ENCODE peak calls at places on chromosomes 5 and 9, in four cellular contexts. N is stomach, G is ovary, V is IMR-90. E is an unnamed sample.

GRCh38 chr9:113863345-113863744 is 12.8 kb upstream of the ZNF618 start:
- DNase-seq in N (no peak), V (no peak), G (no peak), E (no peak)

GRCh38 chr5:178229861-178230260 is 2.7 kb downstream of the PHYKPL start:
- DNase-seq in V (no peak), G (no peak), N (no peak), E (no peak)

GRCh38 chr9:114000063-114000454 is 78.0 kb downstream of the AMBP start:
- DNase-seq in G (peak; percentile 11), N (peak; percentile 9), V (no peak), E (no peak)

GRCh38 chr5:99320461-99320860 is 391.7 kb upstream of the CHD1 start:
- DNase-seq in G (no peak), V (no peak), N (peak; percentile 31), E (no peak)

GRCh38 chr5:136174021-136174659 is 18.8 kb downstream of the SMIM32 start:
- DNase-seq in G (no peak), N (no peak), V (peak; percentile 75), E (no peak)

GRCh38 chr9:78982849-78983248 is 588.9 kb upstream of the TLE4 start:
- DNase-seq in V (peak; percentile 56), G (no peak), N (no peak), E (no peak)

GRCh38 chr9:35035851-35036701 is 36.3 kb downstream of the VCP start:
- DNase-seq in G (peak; percentile 51), N (peak; percentile 39), V (peak; percentile 38), E (no peak)

GRCh38 chr5:86797677-86798076 is 179.9 kb downstream of the COX7C start:
- DNase-seq in G (no peak), N (no peak), V (no peak), E (no peak)

GRCh38 chr5:111914957-111915356 is 158.0 kb upstream of the NREP start:
- DNase-seq in N (no peak), V (no peak), G (no peak), E (no peak)

GRCh38 chr5:150059623-150060022 is 26.7 kb downstream of the CSF1R start:
- DNase-seq in G (no peak), N (no peak), V (no peak), E (no peak)

GRCh38 chr5:127549551-127549950 is 32.1 kb downstream of the PRRC1 start:
- DNase-seq in V (no peak), N (no peak), G (no peak), E (peak; percentile 29)

GRCh38 chr9:38686923-38687322 is 33.0 kb downstream of the FAM240B start:
- DNase-seq in N (no peak), V (no peak), G (no peak), E (no peak)

GRCh38 chr9:137461663-137462395 is 2.7 kb upstream of the NSMF start:
- DNase-seq in G (peak; percentile 40), N (peak; percentile 66), V (no peak), E (no peak)

GRCh38 chr9:92064711-92065110 is 50.5 kb downstream of the SPTLC1 start:
- DNase-seq in G (no peak), V (peak; percentile 73), N (no peak), E (no peak)

GRCh38 chr5:65812648-65813047 is 90.6 kb downstream of the NLN start:
- DNase-seq in V (no peak), G (no peak), N (peak; percentile 46), E (no peak)

GRCh38 chr9:90801507-90802289 is at the start of gene SYK:
- DNase-seq in N (peak; percentile 79), G (no peak), V (no peak), E (peak; percentile 27)

GRCh38 chr5:83760579-83760978 is 39.9 kb upstream of the HAPLN1 start:
- DNase-seq in V (no peak), N (no peak), G (no peak), E (no peak)

GRCh38 chr9:76733096-76733495 is 31.1 kb upstream of the PCA3 start:
- DNase-seq in G (no peak), N (no peak), V (no peak), E (no peak)

GRCh38 chr9:16830806-16831205 is 39.7 kb downstream of the BNC2 start:
- DNase-seq in V (no peak), N (no peak), G (no peak), E (no peak)

GRCh38 chr9:93574900-93575705 is 1.3 kb upstream of the PHF2 start:
- DNase-seq in V (no peak), G (no peak), N (peak; percentile 20), E (no peak)

GRCh38 chr9:16318516-16319060 is 551.9 kb downstream of the BNC2 start:
- DNase-seq in N (no peak), V (no peak), G (no peak), E (no peak)

GRCh38 chr5:65970481-65971367 is 44.3 kb downstream of the ERBIN start:
- DNase-seq in V (no peak), N (no peak), G (peak; percentile 32), E (no peak)

GRCh38 chr9:127137640-127138360 is 15.4 kb upstream of the ANGPTL2 start:
- DNase-seq in N (peak; percentile 9), G (peak; percentile 13), V (no peak), E (no peak)

GRCh38 chr5:106875591-106876297 is 795.0 kb downstream of the EFNA5 start:
- DNase-seq in N (no peak), V (peak; percentile 36), G (no peak), E (no peak)

GRCh38 chr5:58056546-58056945 is 403.3 kb downstream of the PLK2 start:
- DNase-seq in N (no peak), G (no peak), V (peak; percentile 43), E (no peak)

GRCh38 chr5:110956280-110956912 is 115.1 kb upstream of the TSLP start:
- DNase-seq in N (no peak), V (no peak), G (no peak), E (no peak)

GRCh38 chr9:114108016-114108833 is 9.1 kb upstream of the KIF12 start:
- DNase-seq in N (peak; percentile 87), G (peak; percentile 73), V (peak; percentile 77), E (peak; percentile 79)

GRCh38 chr9:3719286-3719685 is 193.5 kb upstream of the RFX3 start:
- DNase-seq in G (no peak), N (no peak), V (no peak), E (no peak)

GRCh38 chr9:113508111-113508749 is 44.7 kb downstream of the RGS3 start:
- DNase-seq in G (no peak), N (peak; percentile 51), V (no peak), E (no peak)

GRCh38 chr5:168679515-168679920 is 100.3 kb upstream of the PANK3 start:
- DNase-seq in N (peak; percentile 75), V (peak; percentile 70), G (peak; percentile 87), E (peak; percentile 72)

GRCh38 chr5:2000591-2000990 is 117.9 kb upstream of the IRX4 start:
- DNase-seq in N (no peak), G (no peak), V (no peak), E (no peak)

GRCh38 chr5:92977766-92978555 is 603.1 kb downstream of the NR2F1-AS1 start:
- DNase-seq in N (no peak), G (no peak), V (no peak), E (no peak)

GRCh38 chr5:103218164-103218563 is 40.4 kb upstream of the MACIR start:
- DNase-seq in V (peak; percentile 87), G (no peak), N (no peak), E (no peak)

GRCh38 chr5:53027913-53028312 is 38.8 kb downstream of the ITGA2 start:
- DNase-seq in V (peak; percentile 82), G (no peak), N (peak; percentile 68), E (peak; percentile 47)

DNA sequence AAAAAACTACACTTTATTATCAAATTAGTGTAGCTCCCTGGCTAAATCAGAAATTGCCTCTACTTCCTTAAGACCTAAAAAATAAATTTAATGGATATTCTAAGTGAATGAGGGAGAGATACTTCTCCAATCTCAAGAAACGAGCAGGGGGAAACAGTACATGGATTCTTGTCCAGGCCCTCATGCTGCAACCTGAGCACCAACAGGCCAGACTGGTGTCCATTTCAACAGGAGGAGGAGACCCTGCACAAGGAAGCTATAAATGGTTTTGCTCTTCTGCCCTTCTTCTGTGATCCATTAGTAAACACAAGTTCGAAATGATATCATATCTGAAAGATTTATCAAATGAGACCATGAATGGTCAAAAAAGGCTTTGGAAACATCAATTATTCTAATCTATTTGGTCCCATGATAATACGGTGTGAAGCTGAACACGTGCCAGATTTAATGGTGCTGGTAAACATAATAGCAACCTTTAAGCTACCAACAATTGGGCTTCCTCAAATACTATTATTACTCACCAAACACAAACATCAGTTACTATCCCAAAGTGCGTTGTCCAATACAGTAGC is 109.8 kb downstream of the NR6A1 start:
- DNase-seq in G (no peak), V (peak; percentile 19), N (no peak), E (no peak)
- H3K4me1 ChIP-seq in G (peaks cover 2% of the 10 kb centered on the region), V (peaks cover 12% of the 10 kb centered on the region), N (peaks cover 32% of the 10 kb centered on the region), E (no peaks in the 10 kb centered on the region)

GRCh38 chr5:145957388-145957787 is 21.0 kb downstream of the SH3RF2 start:
- DNase-seq in G (no peak), N (no peak), V (no peak), E (no peak)

GRCh38 chr5:145962001-145962400 is 25.6 kb downstream of the SH3RF2 start:
- DNase-seq in G (no peak), N (no peak), V (no peak), E (no peak)

GRCh38 chr5:145958463-145958862 is 22.1 kb downstream of the SH3RF2 start:
- DNase-seq in N (no peak), G (no peak), V (no peak), E (no peak)

GRCh38 chr5:145960848-145961600 is 24.6 kb downstream of the SH3RF2 start:
- DNase-seq in N (no peak), G (no peak), V (peak; percentile 30), E (no peak)

DNA sequence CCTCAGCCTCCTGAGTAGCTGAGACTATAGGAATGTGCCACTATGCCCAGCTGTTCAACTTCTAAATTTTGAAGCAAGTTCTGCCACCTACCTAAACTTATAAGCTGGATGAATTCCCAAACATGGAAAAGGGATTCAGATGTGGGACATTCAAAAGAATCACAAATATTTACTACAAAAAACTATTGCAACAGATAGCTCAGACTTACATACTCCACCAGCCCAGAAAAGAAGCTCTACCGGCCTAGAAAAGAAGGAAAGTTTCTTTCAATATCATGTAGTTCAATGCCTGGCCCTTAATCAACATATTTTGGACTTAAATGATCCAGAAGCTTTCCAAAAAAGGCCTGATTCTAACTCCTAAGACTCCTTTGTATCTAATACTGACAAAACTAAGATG is 23.8 kb downstream of the SH3RF2 start:
- DNase-seq in V (no peak), N (no peak), G (no peak), E (no peak)
- H3K27ac ChIP-seq in V (no peak overlapping the region), N (peak overlapping the region; percentile 17), G (no peak overlapping the region), E (no peak overlapping the region)

GRCh38 chr5:143376911-143377838 is 26.3 kb downstream of the NR3C1 start:
- DNase-seq in V (peak; percentile 59), N (no peak), G (no peak), E (no peak)
- TF ChIP-seq POLR2A in V (no peak), N (no peak), G (no peak), E (no peak)

DNA sequence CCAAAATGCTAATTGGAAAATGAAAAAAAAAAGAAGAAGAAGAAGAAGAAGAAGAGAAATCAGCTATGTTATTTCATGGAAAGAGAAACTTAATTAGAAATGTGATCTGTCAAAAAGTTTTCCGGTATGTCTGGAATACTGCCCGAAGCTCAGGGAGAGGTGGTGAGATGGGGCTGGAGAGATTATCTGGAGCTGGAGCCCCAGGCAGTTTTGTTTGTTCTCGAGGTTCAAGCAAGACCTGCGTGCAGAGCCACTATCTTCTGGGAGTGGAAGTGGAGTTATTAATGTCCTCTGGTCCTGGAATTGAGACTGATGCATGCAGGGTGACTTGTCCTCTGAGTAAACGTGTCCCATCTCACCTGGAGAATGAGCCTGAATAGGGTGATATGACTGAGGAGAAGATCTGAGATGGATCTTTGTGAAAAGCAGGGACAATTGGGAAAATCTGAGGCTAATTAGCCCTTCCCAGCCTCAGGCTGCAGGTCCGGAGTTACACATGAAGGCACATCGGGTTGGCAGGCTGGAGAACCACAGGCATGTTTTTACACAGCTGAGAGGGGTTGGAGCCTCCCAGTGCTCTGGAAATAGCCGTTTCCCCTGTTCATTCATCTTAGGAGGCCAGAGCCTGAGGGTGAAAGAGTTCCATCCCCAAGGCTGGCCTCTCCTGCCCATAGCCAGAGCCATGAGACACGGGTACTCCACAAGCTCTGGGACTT is 70.5 kb downstream of the OLFM1 start:
- DNase-seq in V (no peak), G (no peak), N (no peak), E (no peak)
- H3K4me1 ChIP-seq in V (no peaks in the 10 kb centered on the region), G (no peaks in the 10 kb centered on the region), N (no peaks in the 10 kb centered on the region), E (no peaks in the 10 kb centered on the region)